ENCODE peak calls at places on chromosomes 1 and 21, in seven cellular contexts. U is OCI-LY7, W is transverse colon, D is AG09319, J is bronchial epithelial cell, X is choroid plexus epithelial cell, A is endothelial cell. Q is an unnamed sample.

GRCh38 chr1:179310721-179311120 is 17.1 kb downstream of the SOAT1 start:
- DNase-seq in W (no peak), A (no peak), U (no peak), X (peak; percentile 87), D (no peak), J (peak; percentile 98), Q (peak; percentile 90)

GRCh38 chr1:202230939-202231645 is 37.5 kb downstream of the LGR6 start:
- DNase-seq in D (no peak), A (no peak), X (no peak), J (no peak), U (no peak), W (peak; percentile 67), Q (no peak)

GRCh38 chr1:12345350-12346217 is 115.8 kb downstream of the VPS13D start:
- DNase-seq in U (peak; percentile 63), A (no peak), D (no peak), J (no peak), X (no peak), W (no peak), Q (no peak)

GRCh38 chr1:12144969-12145368 is 21.8 kb upstream of the TNFRSF1B start:
- DNase-seq in A (no peak), D (no peak), J (no peak), X (no peak), U (no peak), W (no peak), Q (no peak)

GRCh38 chr1:30908886-30909777 is 574 bp upstream of the SDC3 start:
- DNase-seq in W (peak; percentile 20), U (no peak), J (no peak), D (no peak), X (no peak), A (no peak), Q (no peak)

GRCh38 chr1:212699839-212700596 is at the start of gene BATF3:
- DNase-seq in W (peak; percentile 49), J (no peak), A (peak; percentile 22), U (peak; percentile 43), X (no peak), D (no peak), Q (no peak)

GRCh38 chr1:181482521-181483083 is 715 bp upstream of the CACNA1E start:
- DNase-seq in J (peak; percentile 8), U (no peak), D (no peak), X (no peak), W (peak; percentile 11), A (peak; percentile 65), Q (peak; percentile 43)

GRCh38 chr1:202235003-202235660 is 41.5 kb downstream of the LGR6 start:
- DNase-seq in D (no peak), A (no peak), J (no peak), U (no peak), X (no peak), W (no peak), Q (no peak)

GRCh38 chr21:27688773-27689172 is 721.9 kb upstream of the ADAMTS5 start:
- DNase-seq in D (no peak), X (no peak), J (no peak), W (no peak), U (no peak), A (no peak), Q (no peak)

GRCh38 chr1:40267767-40268187 is 9.7 kb downstream of the ZMPSTE24 start:
- DNase-seq in U (no peak), A (no peak), W (no peak), D (peak; percentile 97), J (peak; percentile 97), X (peak; percentile 94), Q (peak; percentile 83)

GRCh38 chr1:12539705-12540579 is 78.1 kb downstream of the DHRS3 start:
- DNase-seq in D (peak; percentile 95), J (no peak), A (no peak), U (no peak), X (peak; percentile 99), W (peak; percentile 69), Q (peak; percentile 15)

GRCh38 chr1:155064109-155064812 is 721 bp downstream of the EFNA4 start:
- DNase-seq in X (peak; percentile 39), W (peak; percentile 42), D (no peak), J (peak; percentile 16), A (peak; percentile 61), U (peak; percentile 58), Q (peak; percentile 36)
- TF ChIP-seq CTCF in X (no peak), W (no peak), D (no peak), J (no peak), A (no peak), U (no peak), Q (no peak)

DNA sequence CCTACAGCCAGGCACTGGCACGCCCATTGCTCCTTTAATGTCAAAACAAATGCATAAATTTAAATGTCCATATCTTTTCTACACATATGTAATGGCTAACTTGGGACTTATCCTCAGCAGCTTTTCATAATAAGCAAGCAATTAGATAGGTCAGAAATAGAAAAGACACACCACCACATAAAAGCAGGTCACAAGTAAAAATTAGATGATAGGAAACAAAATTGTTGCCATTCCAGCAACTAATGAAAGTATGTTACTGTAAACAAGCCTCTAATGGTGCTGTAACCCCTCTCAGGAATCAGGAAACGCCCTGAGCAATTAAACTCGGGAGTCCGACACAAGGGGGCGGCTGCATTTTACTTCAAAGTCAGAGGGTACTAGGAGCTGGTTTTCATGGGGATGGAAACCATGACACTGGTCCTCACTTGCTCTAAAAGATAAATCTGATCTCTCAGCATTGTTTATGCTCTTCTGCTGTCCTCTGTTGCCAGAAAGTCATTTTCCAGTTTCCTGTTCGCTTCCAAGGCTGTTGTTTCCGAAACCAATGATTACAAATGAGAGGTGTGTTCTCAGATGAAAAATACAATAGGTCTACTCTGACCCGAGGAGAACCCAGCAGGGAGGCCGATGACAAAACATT is 93.4 kb downstream of the TGFBR3 start:
- DNase-seq in J (no peak), W (no peak), X (no peak), D (no peak), A (no peak), U (peak; percentile 11), Q (no peak)
- TF ChIP-seq CTCF in J (no peak), W (no peak), X (peak; percentile 44), D (no peak), A (no peak), U (peak; percentile 37), Q (no peak)

GRCh38 chr1:50735443-50735842 is 224.6 kb downstream of the FAF1 start:
- DNase-seq in W (no peak), X (peak; percentile 60), J (peak; percentile 25), A (no peak), U (peak; percentile 33), D (no peak), Q (peak; percentile 46)
- TF ChIP-seq CTCF in W (peak; percentile 41), X (peak; percentile 57), J (peak; percentile 16), A (peak; percentile 84), U (peak; percentile 90), D (peak; percentile 48), Q (peak; percentile 33)

GRCh38 chr21:41460578-41461527 is 34.8 kb downstream of the MX1 start:
- DNase-seq in X (peak; percentile 85), J (peak; percentile 65), U (peak; percentile 67), D (peak; percentile 54), A (peak; percentile 73), W (peak; percentile 79), Q (peak; percentile 78)
- TF ChIP-seq CTCF in X (peak; percentile 93), J (peak; percentile 91), U (peak; percentile 82), D (peak; percentile 93), A (peak; percentile 63), W (peak; percentile 77), Q (peak; percentile 93)

DNA sequence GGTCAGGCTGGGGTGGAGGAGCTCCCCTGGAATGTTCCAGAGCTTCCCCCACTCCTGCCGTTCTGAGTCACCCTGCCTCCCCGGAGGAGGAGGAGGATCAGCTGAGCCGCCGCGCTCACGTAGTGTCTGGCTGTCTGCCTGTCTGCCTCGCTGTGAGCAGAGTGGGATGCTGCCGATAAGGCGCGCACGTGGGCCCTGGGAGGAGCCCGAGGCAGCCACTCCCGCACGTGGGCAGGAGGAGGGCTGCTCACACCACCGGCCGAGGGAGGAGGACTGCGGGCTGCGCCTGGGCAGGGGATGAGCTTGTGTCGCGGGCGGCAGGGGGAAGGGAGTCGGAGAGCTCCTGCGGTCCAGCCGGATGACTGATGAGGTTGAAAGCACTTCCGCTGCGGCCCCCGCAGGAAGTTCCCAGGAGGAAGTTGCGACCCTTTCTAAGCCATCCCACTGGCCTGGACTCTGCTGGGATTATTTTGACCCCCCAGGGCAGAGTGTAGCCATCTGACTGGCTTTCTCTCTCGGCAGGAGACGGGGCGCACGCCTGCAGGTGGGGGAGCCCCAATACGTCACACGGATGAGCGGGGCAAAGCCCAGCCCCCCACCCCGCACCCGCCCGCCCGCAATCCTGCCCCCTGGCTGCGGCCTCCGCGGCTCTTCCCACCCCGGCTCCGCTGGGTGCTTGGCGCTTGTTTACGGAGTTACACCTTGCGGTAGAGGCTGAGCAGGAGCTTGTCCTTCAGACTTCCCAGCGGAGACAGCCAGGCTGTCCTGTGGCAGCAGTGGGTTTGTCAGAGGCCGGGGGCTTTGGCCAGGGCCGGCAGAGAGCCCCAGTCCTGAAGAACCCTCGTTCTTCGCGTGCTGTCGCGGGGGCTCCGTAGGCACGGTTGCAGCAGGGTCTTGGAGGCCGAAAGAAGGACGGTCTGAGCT is 9.8 kb downstream of the PDXK start:
- DNase-seq in W (peak; percentile 88), U (peak; percentile 50), D (peak; percentile 90), A (peak; percentile 69), J (peak; percentile 94), X (peak; percentile 99), Q (peak; percentile 95)
- TF ChIP-seq CTCF in W (peak; percentile 31), U (peak; percentile 14), D (peak; percentile 10), A (peak; percentile 38), J (no peak), X (peak; percentile 51), Q (peak; percentile 9)

GRCh38 chr1:199403421-199404116 is 623.9 kb upstream of the NR5A2 start:
- DNase-seq in X (peak; percentile 65), W (no peak), U (no peak), D (peak; percentile 79), A (no peak), J (no peak), Q (no peak)
- TF ChIP-seq CTCF in X (no peak), W (no peak), U (no peak), D (no peak), A (no peak), J (no peak), Q (no peak)

DNA sequence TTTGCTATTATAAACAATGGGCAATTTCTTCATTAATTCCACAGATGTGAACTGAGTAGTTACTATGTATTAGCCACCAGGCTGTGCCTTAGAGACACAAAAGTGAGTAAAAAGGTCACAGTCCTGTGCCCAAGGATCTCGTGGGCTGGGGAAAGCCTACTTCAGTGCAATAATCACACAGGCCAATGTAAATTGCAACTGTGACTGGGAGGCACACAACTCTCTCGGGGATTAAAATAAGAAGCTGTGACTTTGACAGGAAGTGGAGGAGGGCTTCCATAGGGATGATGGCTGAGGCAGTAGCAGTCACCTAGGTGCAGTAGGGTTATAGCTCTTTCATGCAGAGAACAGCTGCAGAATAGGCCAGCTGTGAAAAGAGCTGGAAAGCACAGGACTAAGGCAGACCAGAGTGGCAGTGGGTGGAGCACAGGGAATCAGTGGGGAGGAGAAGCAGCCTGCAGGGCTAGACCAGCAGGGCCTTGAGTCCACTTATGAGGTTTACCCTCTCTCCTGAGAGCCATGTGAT is 121.9 kb downstream of the MAB21L3 start:
- DNase-seq in D (no peak), X (peak; percentile 2), J (no peak), W (no peak), U (peak; percentile 76), A (no peak), Q (no peak)
- TF ChIP-seq CTCF in D (no peak), X (no peak), J (no peak), W (no peak), U (peak; percentile 75), A (no peak), Q (no peak)

GRCh38 chr1:155070721-155071556 is 7.4 kb downstream of the EFNA4 start:
- DNase-seq in J (peak; percentile 66), X (peak; percentile 73), U (peak; percentile 87), A (peak; percentile 80), D (no peak), W (peak; percentile 90), Q (peak; percentile 82)
- TF ChIP-seq CTCF in J (peak; percentile 47), X (peak; percentile 38), U (peak; percentile 69), A (peak; percentile 68), D (peak; percentile 16), W (peak; percentile 59), Q (no peak)

GRCh38 chr1:109884242-109884891 is 26.3 kb upstream of the CSF1 start:
- DNase-seq in D (no peak), J (no peak), U (no peak), A (no peak), X (no peak), W (no peak), Q (peak; percentile 27)
- TF ChIP-seq CTCF in D (no peak), J (no peak), U (no peak), A (no peak), X (no peak), W (no peak), Q (no peak)

Q was measured in epithelial cell of esophagus.